ENCODE peak calls at places on chromosomes 13 and 19, in six cellular contexts. E is NCI-H1048; Z is astrocyte of the spinal cord; T is bronchial epithelial cell; H is natural killer cell treated with Interleukin-12 subunit alpha and Interleukin-12 subunit beta and Interleukin-15 and Interleukin-18, amount 100 ng/mL, for 72 hours; B is activated CD4-positive, alpha-beta T cell treated with anti-CD3 and anti-CD28 coated beads, Interleukin-2, amount 50 U/mL, for 1 hour. M is an unnamed sample.

GRCh38 chr13:42814868-42815267 is 33.5 kb downstream of the FAM216B start:
- DNase-seq in B (no peak), T (peak; percentile 96), H (no peak), Z (peak; percentile 87), E (no peak), M (no peak)

GRCh38 chr19:17294051-17294891 is 9.0 kb downstream of the ABHD8 start:
- DNase-seq in T (no peak), H (peak; percentile 63), E (peak; percentile 22), B (peak; percentile 48), Z (no peak), M (peak; percentile 55)

GRCh38 chr13:101576977-101577376 is 124.5 kb downstream of the ITGBL1 start:
- DNase-seq in Z (no peak), E (no peak), T (no peak), B (no peak), H (no peak), M (no peak)

GRCh38 chr13:46296920-46297319 is 85.2 kb downstream of the LRRC63 start:
- DNase-seq in T (peak; percentile 19), B (no peak), E (no peak), Z (peak; percentile 90), H (no peak), M (peak; percentile 47)

GRCh38 chr19:10808937-10809655 is 26.9 kb downstream of the TMED1 start:
- DNase-seq in T (peak; percentile 84), Z (peak; percentile 82), B (peak; percentile 39), H (peak; percentile 80), E (no peak), M (no peak)

GRCh38 chr19:18488838-18489626 is 32.8 kb downstream of the ELL start:
- DNase-seq in B (no peak), H (no peak), Z (no peak), E (no peak), T (no peak), M (no peak)

GRCh38 chr19:33293255-33294057 is 8.9 kb downstream of the CEBPA start:
- DNase-seq in B (no peak), T (peak; percentile 89), H (no peak), E (peak; percentile 52), Z (peak; percentile 54), M (no peak)

GRCh38 chr19:35034005-35034502 is 3.8 kb downstream of the SCN1B start:
- DNase-seq in Z (no peak), B (no peak), H (no peak), T (no peak), E (no peak), M (no peak)

GRCh38 chr13:99811067-99811715 is 160.4 kb downstream of the ZIC5 start:
- DNase-seq in H (no peak), E (no peak), Z (no peak), B (no peak), T (no peak), M (no peak)

GRCh38 chr19:16315825-16316505 is 8.7 kb upstream of the KLF2 start:
- DNase-seq in H (no peak), Z (peak; percentile 94), E (no peak), T (peak; percentile 84), B (no peak), M (no peak)

GRCh38 chr19:10748924-10749434 is 31.1 kb downstream of the DNM2 start:
- DNase-seq in B (no peak), T (peak; percentile 72), Z (no peak), E (no peak), H (no peak), M (no peak)

GRCh38 chr13:91020635-91021034 is 326.9 kb upstream of the MIR17HG start:
- DNase-seq in E (no peak), T (no peak), H (no peak), Z (no peak), B (no peak), M (no peak)

GRCh38 chr19:17751103-17751911 is at the start of gene FCHO1:
- DNase-seq in Z (no peak), H (peak; percentile 90), B (peak; percentile 83), E (no peak), T (no peak), M (peak; percentile 95)

GRCh38 chr19:51688665-51689571 is 4.2 kb upstream of the SPACA6 start:
- DNase-seq in Z (peak; percentile 98), H (no peak), T (peak; percentile 80), E (peak; percentile 54), B (no peak), M (no peak)

GRCh38 chr19:55312621-55313117 is 12.5 kb downstream of the TMEM150B start:
- DNase-seq in T (no peak), B (no peak), Z (no peak), H (no peak), E (no peak), M (no peak)

GRCh38 chr19:18436651-18437478 is 1.1 kb downstream of the ISYNA1 start:
- DNase-seq in B (peak; percentile 65), T (peak; percentile 38), E (peak; percentile 71), Z (peak; percentile 86), H (peak; percentile 86), M (peak; percentile 91)

GRCh38 chr19:10624585-10624984 is 768 bp upstream of the SLC44A2 start:
- DNase-seq in H (no peak), E (no peak), T (no peak), B (no peak), Z (no peak), M (no peak)

GRCh38 chr19:45138303-45138751 is 22.5 kb downstream of the NKPD1 start:
- DNase-seq in B (no peak), E (no peak), Z (no peak), T (no peak), H (no peak), M (no peak)

GRCh38 chr19:43704002-43704705 is 11.7 kb upstream of the IRGC start:
- DNase-seq in T (no peak), E (no peak), B (no peak), H (no peak), Z (no peak), M (no peak)

GRCh38 chr13:19864018-19864338 is 529 bp upstream of the ZMYM5 start:
- DNase-seq in H (peak; percentile 72), T (peak; percentile 31), B (peak; percentile 46), E (no peak), Z (peak; percentile 88), M (no peak)

GRCh38 chr13:35592457-35592856 is 116.0 kb upstream of the MAB21L1 start:
- DNase-seq in Z (no peak), T (no peak), E (no peak), H (no peak), B (no peak), M (no peak)

GRCh38 chr13:86409466-86410241 is 610.4 kb upstream of the SLITRK6 start:
- DNase-seq in H (no peak), T (no peak), Z (no peak), B (no peak), E (no peak), M (no peak)

GRCh38 chr19:6828306-6828697 is 55.8 kb downstream of the VAV1 start:
- DNase-seq in E (no peak), Z (no peak), T (peak; percentile 81), H (no peak), B (no peak), M (no peak)

GRCh38 chr13:45102136-45102802 is 18.0 kb upstream of the GTF2F2 start:
- DNase-seq in E (no peak), H (no peak), T (no peak), Z (no peak), B (no peak), M (no peak)

GRCh38 chr13:109007946-109008345 is 378.5 kb downstream of the MYO16 start:
- DNase-seq in H (no peak), T (peak; percentile 16), B (no peak), E (no peak), Z (no peak), M (no peak)

GRCh38 chr19:2479556-2480194 is 3.7 kb downstream of the GADD45B start:
- DNase-seq in T (no peak), B (no peak), H (no peak), Z (no peak), E (no peak), M (no peak)

GRCh38 chr19:47253467-47253881 is 2.9 kb upstream of the CCDC9 start:
- DNase-seq in T (peak; percentile 90), Z (peak; percentile 84), B (no peak), H (no peak), E (no peak), M (no peak)

GRCh38 chr19:20858218-20858617 is 64.8 kb upstream of the ZNF85 start:
- DNase-seq in B (no peak), H (no peak), Z (no peak), E (no peak), T (no peak), M (no peak)

M was measured in DND-41.